ENCODE peak calls at places on chromosome 16, in seven cellular contexts. Z is HFF-Myc; I is GM23338; O is stimulated activated CD8-positive, alpha-beta memory T cell treated with anti-CD3 and anti-CD28 coated beads, Interleukin-7, amount 100 ng/mL, for 1 hour; J is SW 1271; F is psoas muscle; S is C1 segment of cervical spinal cord. C is an unnamed sample.

GRCh38 chr16:68718596-68718995 is 18.5 kb upstream of the CDH1 start:
- DNase-seq in Z (peak), I (no peak), O (no peak), J (no peak), F (no peak), S (no peak), C (no peak)

GRCh38 chr16:55487048-55487803 is 8.2 kb downstream of the MMP2 start:
- DNase-seq in Z (peak), I (no peak), O (no peak), J (no peak), F (peak), S (no peak), C (no peak)

GRCh38 chr16:48611329-48612137 is 1.6 kb upstream of the N4BP1 start:
- DNase-seq in Z (no peak), I (peak), O (peak), J (no peak), F (no peak), S (no peak), C (peak)

GRCh38 chr16:74264806-74265205 is 31.8 kb upstream of the PSMD7 start:
- DNase-seq in Z (no peak), I (peak), O (no peak), J (no peak), F (no peak), S (no peak), C (no peak)

GRCh38 chr16:16008666-16009065 is 59.2 kb downstream of the ABCC1 start:
- DNase-seq in Z (no peak), I (no peak), O (no peak), J (no peak), F (no peak), S (no peak), C (no peak)

GRCh38 chr16:20056436-20056835 is 17.3 kb downstream of the GPR139 start:
- DNase-seq in Z (no peak), I (no peak), O (no peak), J (no peak), F (no peak), S (no peak), C (no peak)

GRCh38 chr16:30844671-30845449 is 49.0 kb downstream of the BCL7C start:
- DNase-seq in Z (peak), I (peak), O (peak), J (peak), F (peak), S (peak), C (peak)

GRCh38 chr16:5056347-5056746 is 9.4 kb downstream of the C16orf89 start:
- DNase-seq in Z (no peak), I (peak), O (no peak), J (no peak), F (no peak), S (no peak), C (no peak)

GRCh38 chr16:29877266-29877961 is 14.4 kb upstream of the CDIPT start:
- DNase-seq in Z (no peak), I (peak), O (no peak), J (peak), F (no peak), S (no peak), C (peak)

GRCh38 chr16:69013991-69014390 is 91.5 kb upstream of the HAS3 start:
- DNase-seq in Z (no peak), I (no peak), O (no peak), J (no peak), F (no peak), S (no peak), C (no peak)

GRCh38 chr16:67158637-67159600 is 790 bp downstream of the TRADD start:
- DNase-seq in Z (no peak), I (peak), O (peak), J (peak), F (peak), S (no peak), C (peak)

GRCh38 chr16:19114359-19115147 is 789 bp downstream of the ITPRIPL2 start:
- DNase-seq in Z (no peak), I (peak), O (no peak), J (peak), F (peak), S (peak), C (no peak)

GRCh38 chr16:49532243-49532870 is 158.8 kb downstream of the C16orf78 start:
- DNase-seq in Z (no peak), I (no peak), O (no peak), J (no peak), F (no peak), S (no peak), C (peak)

GRCh38 chr16:78638371-78638770 is 538.9 kb downstream of the WWOX start:
- DNase-seq in Z (no peak), I (no peak), O (no peak), J (no peak), F (no peak), S (no peak), C (no peak)

GRCh38 chr16:49580751-49581303 is 207.2 kb downstream of the C16orf78 start:
- DNase-seq in Z (no peak), I (no peak), O (no peak), J (no peak), F (no peak), S (no peak), C (no peak)

GRCh38 chr16:17389392-17389791 is 81.4 kb downstream of the XYLT1 start:
- DNase-seq in Z (no peak), I (no peak), O (no peak), J (no peak), F (no peak), S (no peak), C (no peak)

GRCh38 chr16:85626191-85626951 is 13.2 kb downstream of the GSE1 start:
- DNase-seq in Z (no peak), I (peak), O (no peak), J (no peak), F (no peak), S (peak), C (no peak)

GRCh38 chr16:29943846-29944669 is 17.8 kb upstream of the TMEM219 start:
- DNase-seq in Z (peak), I (peak), O (no peak), J (peak), F (no peak), S (no peak), C (no peak)

GRCh38 chr16:77993111-77993571 is 29.2 kb upstream of the CLEC3A start:
- DNase-seq in Z (peak), I (peak), O (no peak), J (no peak), F (no peak), S (no peak), C (no peak)

GRCh38 chr16:62821771-62822170 is 785.5 kb upstream of the CDH8 start:
- DNase-seq in Z (no peak), I (no peak), O (no peak), J (no peak), F (no peak), S (no peak), C (no peak)

GRCh38 chr16:67990018-67990386 is 9.3 kb downstream of the DPEP2 start:
- DNase-seq in Z (no peak), I (no peak), O (no peak), J (no peak), F (no peak), S (no peak), C (no peak)

GRCh38 chr16:24523569-24523968 is 15.8 kb upstream of the RBBP6 start:
- DNase-seq in Z (no peak), I (peak), O (no peak), J (no peak), F (no peak), S (no peak), C (no peak)

GRCh38 chr16:10308305-10309193 is 77.3 kb upstream of the ATF7IP2 start:
- DNase-seq in Z (no peak), I (no peak), O (no peak), J (no peak), F (no peak), S (no peak), C (no peak)

GRCh38 chr16:53061256-53061655 is 6.5 kb downstream of the CHD9 start:
- DNase-seq in Z (no peak), I (no peak), O (no peak), J (no peak), F (no peak), S (no peak), C (no peak)

GRCh38 chr16:17448640-17449638 is 21.8 kb downstream of the XYLT1 start:
- DNase-seq in Z (no peak), I (no peak), O (no peak), J (no peak), F (peak), S (peak), C (peak)

GRCh38 chr16:53822936-53823529 is 119.1 kb downstream of the FTO start:
- DNase-seq in Z (no peak), I (no peak), O (no peak), J (no peak), F (no peak), S (no peak), C (peak)

GRCh38 chr16:17270683-17271109 is 200.1 kb downstream of the XYLT1 start:
- DNase-seq in Z (no peak), I (no peak), O (no peak), J (no peak), F (no peak), S (no peak), C (no peak)

GRCh38 chr16:83781-84615 is 6.0 kb downstream of the MPG start:
- DNase-seq in Z (no peak), I (no peak), O (no peak), J (peak), F (no peak), S (no peak), C (no peak)